ENCODE peak calls at places on chromosome 16, in four cellular contexts. One of them, this sample, is unnamed.

GRCh38 chr16:80147021-80147680 is 393.6 kb upstream of the DYNLRB2 start:
- DNase-seq in tibial nerve: no peak
- DNase-seq in astrocyte: no peak
- DNase-seq in Calu3: no peak
- DNase-seq in this sample: no peak

GRCh38 chr16:9966569-9967157 is 215.6 kb downstream of the GRIN2A start:
- DNase-seq in tibial nerve: no peak
- DNase-seq in astrocyte: peak; percentile 70
- DNase-seq in Calu3: no peak
- DNase-seq in this sample: no peak

GRCh38 chr16:60074378-60074777 is 1340.3 kb upstream of the GOT2 start:
- DNase-seq in tibial nerve: no peak
- DNase-seq in astrocyte: no peak
- DNase-seq in Calu3: no peak
- DNase-seq in this sample: no peak

GRCh38 chr16:10839271-10839661 is 20.7 kb upstream of the TVP23A start:
- DNase-seq in tibial nerve: no peak
- DNase-seq in astrocyte: no peak
- DNase-seq in Calu3: no peak
- DNase-seq in this sample: no peak

GRCh38 chr16:14409563-14409962 is 220.5 kb downstream of the PARN start:
- DNase-seq in tibial nerve: peak; percentile 27
- DNase-seq in astrocyte: peak; percentile 93
- DNase-seq in Calu3: peak; percentile 22
- DNase-seq in this sample: no peak

GRCh38 chr16:50499254-50499653 is 48.9 kb upstream of the NKD1 start:
- DNase-seq in tibial nerve: no peak
- DNase-seq in astrocyte: no peak
- DNase-seq in Calu3: no peak
- DNase-seq in this sample: no peak

GRCh38 chr16:75703341-75703740 is 2.1 kb upstream of the DUXB start:
- DNase-seq in tibial nerve: no peak
- DNase-seq in astrocyte: peak; percentile 24
- DNase-seq in Calu3: no peak
- DNase-seq in this sample: peak; percentile 23

GRCh38 chr16:13333336-13333735 is 431.9 kb downstream of the SHISA9 start:
- DNase-seq in tibial nerve: no peak
- DNase-seq in astrocyte: no peak
- DNase-seq in Calu3: no peak
- DNase-seq in this sample: no peak

GRCh38 chr16:57386381-57386951 is 14.2 kb downstream of the CX3CL1 start:
- DNase-seq in tibial nerve: no peak
- DNase-seq in astrocyte: no peak
- DNase-seq in Calu3: no peak
- DNase-seq in this sample: no peak

GRCh38 chr16:23587726-23588125 is 8.4 kb downstream of the NDUFAB1 start:
- DNase-seq in tibial nerve: no peak
- DNase-seq in astrocyte: peak; percentile 96
- DNase-seq in Calu3: no peak
- DNase-seq in this sample: no peak

GRCh38 chr16:79380990-79381389 is 219.5 kb downstream of the MAF start:
- DNase-seq in tibial nerve: no peak
- DNase-seq in astrocyte: no peak
- DNase-seq in Calu3: no peak
- DNase-seq in this sample: no peak

GRCh38 chr16:8943001-8943763 is 20.5 kb downstream of the USP7 start:
- DNase-seq in tibial nerve: no peak
- DNase-seq in astrocyte: no peak
- DNase-seq in Calu3: no peak
- DNase-seq in this sample: no peak

GRCh38 chr16:56300901-56301351 is 109.6 kb downstream of the GNAO1 start:
- DNase-seq in tibial nerve: no peak
- DNase-seq in astrocyte: peak; percentile 79
- DNase-seq in Calu3: no peak
- DNase-seq in this sample: no peak

GRCh38 chr16:745739-746138 is 4.9 kb upstream of the CIAO3 start:
- DNase-seq in tibial nerve: no peak
- DNase-seq in astrocyte: no peak
- DNase-seq in Calu3: peak; percentile 74
- DNase-seq in this sample: no peak

GRCh38 chr16:75108792-75109731 is 7.5 kb downstream of the LDHD start:
- DNase-seq in tibial nerve: peak; percentile 61
- DNase-seq in astrocyte: peak; percentile 90
- DNase-seq in Calu3: peak; percentile 85
- DNase-seq in this sample: peak; percentile 90

GRCh38 chr16:66878067-66878466 is 2.2 kb upstream of the PDP2 start:
- DNase-seq in tibial nerve: no peak
- DNase-seq in astrocyte: peak; percentile 54
- DNase-seq in Calu3: no peak
- DNase-seq in this sample: no peak

GRCh38 chr16:2278272-2278608 is 10.3 kb upstream of the RNPS1 start:
- DNase-seq in tibial nerve: no peak
- DNase-seq in astrocyte: no peak
- DNase-seq in Calu3: no peak
- DNase-seq in this sample: no peak

GRCh38 chr16:20598832-20599469 is 22.8 kb upstream of the ACSM2B start:
- DNase-seq in tibial nerve: no peak
- DNase-seq in astrocyte: no peak
- DNase-seq in Calu3: no peak
- DNase-seq in this sample: no peak

GRCh38 chr16:2776500-2777139 is 460 bp downstream of the ELOB start:
- DNase-seq in tibial nerve: no peak
- DNase-seq in astrocyte: no peak
- DNase-seq in Calu3: no peak
- DNase-seq in this sample: no peak

GRCh38 chr16:8751481-8752311 is 45.7 kb downstream of the TMEM186 start:
- DNase-seq in tibial nerve: no peak
- DNase-seq in astrocyte: peak; percentile 85
- DNase-seq in Calu3: peak; percentile 10
- DNase-seq in this sample: no peak

GRCh38 chr16:8063151-8063550 is 527.2 kb downstream of the TMEM114 start:
- DNase-seq in tibial nerve: no peak
- DNase-seq in astrocyte: no peak
- DNase-seq in Calu3: no peak
- DNase-seq in this sample: no peak

GRCh38 chr16:16096161-16096857 is 127.0 kb downstream of the ABCC6 start:
- DNase-seq in tibial nerve: no peak
- DNase-seq in astrocyte: peak; percentile 85
- DNase-seq in Calu3: no peak
- DNase-seq in this sample: no peak

GRCh38 chr16:68776821-68777485 is 39.9 kb downstream of the CDH1 start:
- DNase-seq in tibial nerve: no peak
- DNase-seq in astrocyte: peak; percentile 81
- DNase-seq in Calu3: no peak
- DNase-seq in this sample: no peak

GRCh38 chr16:68356249-68356918 is 45.6 kb downstream of the PRMT7 start:
- DNase-seq in tibial nerve: no peak
- DNase-seq in astrocyte: no peak
- DNase-seq in Calu3: no peak
- DNase-seq in this sample: no peak

GRCh38 chr16:1564325-1564724 is 30.9 kb downstream of the TMEM204 start:
- DNase-seq in tibial nerve: no peak
- DNase-seq in astrocyte: no peak
- DNase-seq in Calu3: peak; percentile 34
- DNase-seq in this sample: no peak

GRCh38 chr16:25817295-25817694 is 125.5 kb downstream of the HS3ST4 start:
- DNase-seq in tibial nerve: no peak
- DNase-seq in astrocyte: no peak
- DNase-seq in Calu3: no peak
- DNase-seq in this sample: no peak

GRCh38 chr16:8853150-8853549 is 15.7 kb downstream of the CARHSP1 start:
- DNase-seq in tibial nerve: no peak
- DNase-seq in astrocyte: no peak
- DNase-seq in Calu3: no peak
- DNase-seq in this sample: no peak

GRCh38 chr16:30615358-30616076 is 5.3 kb upstream of the ZNF689 start:
- DNase-seq in tibial nerve: no peak
- DNase-seq in astrocyte: no peak
- DNase-seq in Calu3: peak; percentile 80
- DNase-seq in this sample: no peak
- TF ChIP-seq CTCF in tibial nerve: no peak
- TF ChIP-seq CTCF in astrocyte: peak; percentile 25
- TF ChIP-seq CTCF in Calu3: peak; percentile 81
- TF ChIP-seq CTCF in this sample: peak; percentile 42

GRCh38 chr16:81598083-81598482 is 153.5 kb downstream of the CMIP start:
- DNase-seq in tibial nerve: no peak
- DNase-seq in astrocyte: no peak
- DNase-seq in Calu3: no peak
- DNase-seq in this sample: no peak
- TF ChIP-seq CTCF in tibial nerve: no peak
- TF ChIP-seq CTCF in astrocyte: no peak
- TF ChIP-seq CTCF in Calu3: peak; percentile 44
- TF ChIP-seq CTCF in this sample: no peak

GRCh38 chr16:53817812-53818211 is 113.9 kb downstream of the FTO start:
- DNase-seq in tibial nerve: no peak
- DNase-seq in astrocyte: peak; percentile 59
- DNase-seq in Calu3: no peak
- DNase-seq in this sample: no peak

GRCh38 chr16:53821487-53821886 is 117.5 kb downstream of the FTO start:
- DNase-seq in tibial nerve: no peak
- DNase-seq in astrocyte: peak; percentile 78
- DNase-seq in Calu3: no peak
- DNase-seq in this sample: no peak

GRCh38 chr16:53822936-53823529 is 119.1 kb downstream of the FTO start:
- DNase-seq in tibial nerve: no peak
- DNase-seq in astrocyte: peak; percentile 52
- DNase-seq in Calu3: no peak
- DNase-seq in this sample: no peak

GRCh38 chr16:53826658-53827057 is 122.7 kb downstream of the FTO start:
- DNase-seq in tibial nerve: no peak
- DNase-seq in astrocyte: no peak
- DNase-seq in Calu3: no peak
- DNase-seq in this sample: no peak

GRCh38 chr16:53821957-53822625 is 118.1 kb downstream of the FTO start:
- DNase-seq in tibial nerve: no peak
- DNase-seq in astrocyte: peak; percentile 88
- DNase-seq in Calu3: peak; percentile 24
- DNase-seq in this sample: no peak
- TF ChIP-seq CTCF in tibial nerve: no peak
- TF ChIP-seq CTCF in astrocyte: peak; percentile 24
- TF ChIP-seq CTCF in Calu3: no peak
- TF ChIP-seq CTCF in this sample: no peak

GRCh38 chr16:71424626-71425025 is 17.2 kb downstream of the TLE7 start:
- DNase-seq in tibial nerve: no peak
- DNase-seq in astrocyte: no peak
- DNase-seq in Calu3: no peak
- DNase-seq in this sample: no peak

GRCh38 chr16:71425746-71426068 is 16.1 kb downstream of the TLE7 start:
- DNase-seq in tibial nerve: no peak
- DNase-seq in astrocyte: no peak
- DNase-seq in Calu3: no peak
- DNase-seq in this sample: no peak

GRCh38 chr16:71423865-71424264 is 18.0 kb downstream of the TLE7 start:
- DNase-seq in tibial nerve: no peak
- DNase-seq in astrocyte: no peak
- DNase-seq in Calu3: no peak
- DNase-seq in this sample: no peak

GRCh38 chr16:71423016-71423415 is 18.8 kb downstream of the TLE7 start:
- DNase-seq in tibial nerve: no peak
- DNase-seq in astrocyte: no peak
- DNase-seq in Calu3: no peak
- DNase-seq in this sample: no peak

GRCh38 chr16:71421911-71422310 is 19.9 kb downstream of the TLE7 start:
- DNase-seq in tibial nerve: no peak
- DNase-seq in astrocyte: no peak
- DNase-seq in Calu3: peak; percentile 59
- DNase-seq in this sample: no peak
- TF ChIP-seq CTCF in tibial nerve: no peak
- TF ChIP-seq CTCF in astrocyte: no peak
- TF ChIP-seq CTCF in Calu3: peak; percentile 59
- TF ChIP-seq CTCF in this sample: peak; percentile 16

GRCh38 chr16:52556083-52556482 is 9.1 kb upstream of the TOX3 start:
- DNase-seq in tibial nerve: no peak
- DNase-seq in astrocyte: no peak
- DNase-seq in Calu3: no peak
- DNase-seq in this sample: no peak

GRCh38 chr16:52554334-52554733 is 7.4 kb upstream of the TOX3 start:
- DNase-seq in tibial nerve: no peak
- DNase-seq in astrocyte: no peak
- DNase-seq in Calu3: no peak
- DNase-seq in this sample: no peak

GRCh38 chr16:52555572-52555971 is 8.6 kb upstream of the TOX3 start:
- DNase-seq in tibial nerve: no peak
- DNase-seq in astrocyte: no peak
- DNase-seq in Calu3: no peak
- DNase-seq in this sample: no peak

GRCh38 chr16:52552643-52553042 is 5.7 kb upstream of the TOX3 start:
- DNase-seq in tibial nerve: no peak
- DNase-seq in astrocyte: no peak
- DNase-seq in Calu3: no peak
- DNase-seq in this sample: no peak

GRCh38 chr16:52553322-52553721 is 6.4 kb upstream of the TOX3 start:
- DNase-seq in tibial nerve: no peak
- DNase-seq in astrocyte: no peak
- DNase-seq in Calu3: no peak
- DNase-seq in this sample: no peak
- TF ChIP-seq CTCF in tibial nerve: no peak
- TF ChIP-seq CTCF in astrocyte: no peak
- TF ChIP-seq CTCF in Calu3: peak; percentile 59
- TF ChIP-seq CTCF in this sample: peak; percentile 25

DNA sequence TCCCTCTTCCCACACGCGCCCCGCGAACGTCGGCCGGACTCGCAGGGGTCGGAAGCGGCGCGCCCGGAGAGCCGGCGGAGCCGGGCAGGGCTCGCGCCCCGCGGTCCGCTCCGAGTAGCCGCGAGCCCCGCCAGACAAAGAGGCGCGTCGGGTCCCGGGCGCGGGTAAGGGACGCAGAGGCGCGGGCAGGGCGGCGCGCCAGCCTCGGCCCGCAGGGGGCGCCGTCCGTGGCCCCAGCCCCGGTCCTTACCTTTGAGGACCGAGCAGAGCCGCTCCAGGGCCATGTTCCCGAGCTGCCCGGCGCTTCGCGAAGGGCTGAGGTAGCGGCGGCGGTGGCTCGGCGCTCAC is 442 bp downstream of the NETO2 start:
- DNase-seq in tibial nerve: no peak
- DNase-seq in astrocyte: peak; percentile 45
- DNase-seq in Calu3: peak; percentile 90
- DNase-seq in this sample: peak; percentile 91
- TF ChIP-seq CTCF in tibial nerve: peak; percentile 55
- TF ChIP-seq CTCF in astrocyte: peak; percentile 17
- TF ChIP-seq CTCF in Calu3: peak; percentile 94
- TF ChIP-seq CTCF in this sample: peak; percentile 90